ENCODE peak calls at places on chromosomes 2 and 18, in four cellular contexts. F is CD8-positive, alpha-beta memory T cell; D is M059J; P is T1000. E is an unnamed sample.

GRCh38 chr2:100580474-100581264 is 17.9 kb downstream of the PDCL3 start:
- DNase-seq in F (peak), D (no peak), P (no peak), E (no peak)

GRCh38 chr2:119591523-119591922 is 47.3 kb downstream of the CFAP221 start:
- DNase-seq in F (no peak), D (no peak), P (no peak), E (no peak)

GRCh38 chr18:9506046-9506792 is 30.9 kb downstream of the RALBP1 start:
- DNase-seq in F (no peak), D (peak), P (no peak), E (peak)

GRCh38 chr2:222174450-222174849 is 124.3 kb downstream of the PAX3 start:
- DNase-seq in F (no peak), D (no peak), P (no peak), E (no peak)

GRCh38 chr2:156476516-156477206 is 40.5 kb downstream of the GPD2 start:
- DNase-seq in F (no peak), D (peak), P (no peak), E (no peak)

GRCh38 chr2:26008851-26009566 is 24.9 kb upstream of the RAB10 start:
- DNase-seq in F (no peak), D (peak), P (peak), E (peak)

GRCh38 chr2:240226672-240227537 is 86.4 kb upstream of the OTOS start:
- DNase-seq in F (no peak), D (no peak), P (no peak), E (no peak)

GRCh38 chr2:753123-753522 is 75.9 kb upstream of the TMEM18 start:
- DNase-seq in F (no peak), D (no peak), P (no peak), E (no peak)

GRCh38 chr2:74789278-74789677 is 44.6 kb upstream of the HK2 start:
- DNase-seq in F (no peak), D (no peak), P (no peak), E (no peak)

GRCh38 chr2:226164512-226164911 is 635.1 kb downstream of the IRS1 start:
- DNase-seq in F (no peak), D (no peak), P (no peak), E (no peak)

GRCh38 chr2:46196871-46197462 is 100.2 kb upstream of the EPAS1 start:
- DNase-seq in F (no peak), D (peak), P (no peak), E (no peak)

GRCh38 chr2:182280128-182280527 is 146.7 kb downstream of the PDE1A start:
- DNase-seq in F (no peak), D (peak), P (no peak), E (no peak)

GRCh38 chr2:9139491-9140443 is 66.8 kb upstream of the ASAP2 start:
- DNase-seq in F (no peak), D (peak), P (peak), E (peak)

GRCh38 chr2:160566717-160567116 is 73.1 kb upstream of the RBMS1 start:
- DNase-seq in F (no peak), D (no peak), P (no peak), E (no peak)

GRCh38 chr2:39494784-39495251 is 57.7 kb upstream of the MAP4K3 start:
- DNase-seq in F (no peak), D (peak), P (peak), E (peak)

GRCh38 chr2:112121682-112122254 is 16.4 kb upstream of the FBLN7 start:
- DNase-seq in F (peak), D (peak), P (no peak), E (peak)